ENCODE peak calls at places on chromosome 13, in six cellular contexts. Z, H, L, X, Q and M are unnamed samples.

GRCh38 chr13:20993661-20994440 is 67.5 kb downstream of the LATS2 start:
- DNase-seq in Z (no peak), H (no peak), L (peak), X (no peak), Q (peak), M (peak)

GRCh38 chr13:27954406-27954851 is 14.7 kb downstream of the CDX2 start:
- DNase-seq in Z (no peak), H (peak), L (peak), X (no peak), Q (peak), M (no peak)

GRCh38 chr13:89688908-89689307 is 1658.6 kb upstream of the MIR17HG start:
- DNase-seq in Z (no peak), H (no peak), L (no peak), X (no peak), Q (peak), M (no peak)

GRCh38 chr13:113758651-113759524 is at the start of gene TMEM255B:
- DNase-seq in Z (peak), H (peak), L (peak), X (peak), Q (peak), M (peak)

GRCh38 chr13:26693749-26694463 is 66.7 kb downstream of the GPR12 start:
- DNase-seq in Z (no peak), H (no peak), L (no peak), X (no peak), Q (no peak), M (no peak)

GRCh38 chr13:49527123-49527522 is 31.4 kb downstream of the PHF11 start:
- DNase-seq in Z (no peak), H (no peak), L (no peak), X (no peak), Q (no peak), M (no peak)

GRCh38 chr13:40470665-40471064 is 195.8 kb downstream of the FOXO1 start:
- DNase-seq in Z (no peak), H (no peak), L (no peak), X (no peak), Q (no peak), M (no peak)

GRCh38 chr13:41931337-41931736 is 29.6 kb downstream of the VWA8 start:
- DNase-seq in Z (no peak), H (no peak), L (no peak), X (no peak), Q (peak), M (peak)

GRCh38 chr13:96817336-96817941 is 176.8 kb downstream of the OXGR1 start:
- DNase-seq in Z (no peak), H (no peak), L (peak), X (no peak), Q (peak), M (peak)

GRCh38 chr13:35723820-35724219 is 247.3 kb upstream of the MAB21L1 start:
- DNase-seq in Z (no peak), H (no peak), L (no peak), X (no peak), Q (peak), M (peak)

GRCh38 chr13:45859682-45860081 is 8.1 kb upstream of the SIAH3 start:
- DNase-seq in Z (no peak), H (no peak), L (no peak), X (no peak), Q (no peak), M (no peak)

GRCh38 chr13:97540696-97541095 is 106.7 kb downstream of the RAP2A start:
- DNase-seq in Z (no peak), H (no peak), L (no peak), X (no peak), Q (no peak), M (no peak)

GRCh38 chr13:44093607-44094583 is 214.2 kb downstream of the LACC1 start:
- DNase-seq in Z (no peak), H (no peak), L (peak), X (no peak), Q (peak), M (peak)

GRCh38 chr13:59409211-59409610 is 754.5 kb downstream of the DIAPH3 start:
- DNase-seq in Z (no peak), H (peak), L (peak), X (no peak), Q (peak), M (peak)

GRCh38 chr13:93289047-93289446 is 62.4 kb downstream of the GPC6 start:
- DNase-seq in Z (no peak), H (no peak), L (no peak), X (no peak), Q (peak), M (no peak)

GRCh38 chr13:101202590-101202989 is 213.7 kb downstream of the NALCN start:
- DNase-seq in Z (no peak), H (no peak), L (no peak), X (no peak), Q (no peak), M (no peak)

GRCh38 chr13:74794582-74794981 is 660.4 kb upstream of the KLF12 start:
- DNase-seq in Z (no peak), H (no peak), L (no peak), X (no peak), Q (no peak), M (no peak)

GRCh38 chr13:114226088-114226487 is 8.6 kb upstream of the CDC16 start:
- DNase-seq in Z (no peak), H (peak), L (no peak), X (no peak), Q (no peak), M (peak)

GRCh38 chr13:53351040-53351439 is 322.4 kb downstream of the OLFM4 start:
- DNase-seq in Z (no peak), H (no peak), L (no peak), X (no peak), Q (no peak), M (no peak)